ENCODE peak calls at places on chromosomes 3 and 15, in nine cellular contexts. Y, O, B, T, Z, L, E, G and I are unnamed samples.

GRCh38 chr3:190053919-190054672 is 66.6 kb downstream of the P3H2 start:
- DNase-seq in Y (no peak), O (no peak), B (no peak), T (peak), Z (no peak), L (no peak), E (no peak), G (no peak), I (peak)

GRCh38 chr3:19147905-19148767 is at the start of gene KCNH8:
- DNase-seq in Y (peak), O (peak), B (no peak), T (no peak), Z (peak), L (peak), E (no peak), G (peak), I (peak)

GRCh38 chr3:48934333-48934991 is 15.8 kb downstream of the ARIH2 start:
- DNase-seq in Y (no peak), O (no peak), B (no peak), T (no peak), Z (no peak), L (no peak), E (no peak), G (no peak), I (no peak)

GRCh38 chr3:110069641-110070538 is 732.5 kb upstream of the DPPA4 start:
- DNase-seq in Y (no peak), O (no peak), B (no peak), T (peak), Z (no peak), L (peak), E (no peak), G (no peak), I (peak)

GRCh38 chr3:198113219-198114053 is 153.4 kb downstream of the LMLN start:
- DNase-seq in Y (peak), O (no peak), B (no peak), T (no peak), Z (no peak), L (peak), E (peak), G (peak), I (peak)

GRCh38 chr3:112560330-112560729 is 1.4 kb downstream of the ATG3 start:
- DNase-seq in Y (no peak), O (no peak), B (no peak), T (no peak), Z (no peak), L (no peak), E (no peak), G (no peak), I (no peak)

GRCh38 chr3:120641696-120642246 is 40.3 kb downstream of the HGD start:
- DNase-seq in Y (no peak), O (no peak), B (no peak), T (no peak), Z (no peak), L (no peak), E (no peak), G (no peak), I (no peak)

GRCh38 chr3:12935023-12935860 is 93.9 kb upstream of the RPL32 start:
- DNase-seq in Y (no peak), O (no peak), B (no peak), T (no peak), Z (no peak), L (no peak), E (no peak), G (no peak), I (no peak)

GRCh38 chr3:141279074-141279945 is 47.7 kb downstream of the PXYLP1 start:
- DNase-seq in Y (no peak), O (no peak), B (no peak), T (peak), Z (no peak), L (no peak), E (no peak), G (no peak), I (no peak)

GRCh38 chr15:37121492-37121891 is 21.1 kb upstream of the MEIS2 start:
- DNase-seq in Y (no peak), O (no peak), B (no peak), T (no peak), Z (no peak), L (no peak), E (no peak), G (no peak), I (no peak)

GRCh38 chr3:148815316-148815715 is 12.3 kb upstream of the CPB1 start:
- DNase-seq in Y (no peak), O (no peak), B (no peak), T (no peak), Z (no peak), L (no peak), E (no peak), G (no peak), I (no peak)

GRCh38 chr3:12894629-12895028 is 53.3 kb upstream of the RPL32 start:
- DNase-seq in Y (no peak), O (no peak), B (no peak), T (no peak), Z (no peak), L (no peak), E (no peak), G (no peak), I (no peak)

GRCh38 chr3:48142316-48142870 is 45.8 kb downstream of the CDC25A start:
- DNase-seq in Y (no peak), O (no peak), B (no peak), T (no peak), Z (no peak), L (no peak), E (no peak), G (no peak), I (no peak)

GRCh38 chr15:82803793-82804574 is 1.9 kb downstream of the FSD2 start:
- DNase-seq in Y (no peak), O (no peak), B (no peak), T (no peak), Z (no peak), L (no peak), E (no peak), G (no peak), I (no peak)

GRCh38 chr3:50418845-50419244 is 59.5 kb upstream of the TMEM115 start:
- DNase-seq in Y (no peak), O (no peak), B (no peak), T (no peak), Z (no peak), L (no peak), E (no peak), G (no peak), I (no peak)

GRCh38 chr15:64990168-64990470 is 405 bp upstream of the SPG21 start:
- DNase-seq in Y (no peak), O (no peak), B (no peak), T (no peak), Z (no peak), L (no peak), E (no peak), G (no peak), I (no peak)

GRCh38 chr15:31392761-31393401 is 66.2 kb downstream of the KLF13 start:
- DNase-seq in Y (peak), O (no peak), B (no peak), T (no peak), Z (no peak), L (peak), E (no peak), G (peak), I (peak)